ENCODE peak calls at places on chromosomes 6 and 20, in nine cellular contexts. X, W, L, E, U, N, R, K and I are unnamed samples.
A peak's percentile ranks its signal among the peaks of the same experiment; 100 is the strongest.

GRCh38 chr6:168078199-168078942 is 641 bp downstream of the FRMD1 start:
- DNase-seq in E (no peak), L (no peak), N (no peak), W (no peak), U (no peak), R (no peak), K (no peak), X (no peak), I (no peak)

GRCh38 chr6:30766461-30767157 is 22.3 kb upstream of the IER3 start:
- DNase-seq in L (no peak), R (no peak), N (no peak), U (no peak), X (no peak), W (no peak), K (no peak), E (no peak), I (no peak)

GRCh38 chr6:128508588-128509296 is 11.7 kb downstream of the PTPRK start:
- DNase-seq in X (peak; percentile 79), R (peak; percentile 93), L (no peak), U (no peak), E (peak; percentile 73), K (no peak), W (no peak), N (no peak), I (no peak)

GRCh38 chr20:23820493-23820892 is 6.0 kb downstream of the CST2 start:
- DNase-seq in K (no peak), N (no peak), E (no peak), R (no peak), U (no peak), L (no peak), W (no peak), X (no peak), I (no peak)

GRCh38 chr6:49463612-49463967 is 420 bp downstream of the CENPQ start:
- DNase-seq in X (no peak), E (no peak), W (no peak), N (no peak), K (no peak), U (no peak), R (no peak), L (no peak), I (no peak)

GRCh38 chr6:81265106-81265505 is 487.4 kb downstream of the TENT5A start:
- DNase-seq in K (no peak), U (no peak), L (no peak), N (no peak), W (no peak), X (peak; percentile 16), E (no peak), R (peak; percentile 84), I (peak; percentile 22)

GRCh38 chr6:22512716-22513452 is 56.5 kb upstream of the HDGFL1 start:
- DNase-seq in X (peak; percentile 2), K (no peak), W (no peak), L (no peak), R (peak; percentile 71), N (no peak), E (no peak), U (no peak), I (no peak)

GRCh38 chr6:46323312-46323965 is 152.7 kb upstream of the ENPP5 start:
- DNase-seq in E (no peak), X (peak; percentile 79), K (no peak), U (no peak), L (no peak), N (no peak), W (no peak), R (peak; percentile 97), I (no peak)

GRCh38 chr20:44979090-44979621 is 12.8 kb downstream of the STK4 start:
- DNase-seq in X (peak; percentile 32), U (no peak), L (no peak), E (no peak), K (no peak), W (no peak), N (no peak), R (peak; percentile 82), I (no peak)

GRCh38 chr6:124535746-124536145 is 426.5 kb upstream of the RNF217 start:
- DNase-seq in K (no peak), L (no peak), E (peak; percentile 66), X (peak; percentile 67), W (no peak), R (peak; percentile 91), U (no peak), N (no peak), I (no peak)

GRCh38 chr6:144186817-144187625 is 36.7 kb downstream of the STX11 start:
- DNase-seq in R (no peak), W (no peak), N (no peak), L (no peak), E (no peak), K (no peak), U (no peak), X (no peak), I (no peak)

GRCh38 chr6:15505463-15505918 is 157.3 kb downstream of the DTNBP1 start:
- DNase-seq in W (peak; percentile 30), K (no peak), R (no peak), U (no peak), N (no peak), X (no peak), E (no peak), L (no peak), I (no peak)

GRCh38 chr6:31246051-31246495 is 25.8 kb downstream of the HLA-C start:
- DNase-seq in N (no peak), W (no peak), U (no peak), L (no peak), E (no peak), R (peak; percentile 70), K (no peak), X (peak; percentile 53), I (no peak)

GRCh38 chr6:97925504-97925903 is 642.5 kb upstream of the MMS22L start:
- DNase-seq in K (no peak), W (no peak), R (no peak), N (no peak), E (no peak), L (peak; percentile 26), U (no peak), X (no peak), I (no peak)

GRCh38 chr6:41366150-41366549 is 30.7 kb downstream of the NCR2 start:
- DNase-seq in K (no peak), W (no peak), L (no peak), U (no peak), R (no peak), N (no peak), X (no peak), E (no peak), I (no peak)

GRCh38 chr6:114747995-114748625 is 405.3 kb upstream of the HS3ST5 start:
- DNase-seq in E (peak; percentile 46), L (peak; percentile 20), K (peak; percentile 36), W (peak; percentile 25), R (peak; percentile 26), N (no peak), X (peak; percentile 78), U (peak; percentile 0), I (no peak)

GRCh38 chr6:125154184-125155135 is 887 bp downstream of the TPD52L1 start:
- DNase-seq in X (peak; percentile 70), W (no peak), K (peak; percentile 42), E (peak; percentile 53), U (peak; percentile 6), R (peak; percentile 40), N (peak; percentile 43), L (peak; percentile 33), I (no peak)

GRCh38 chr6:52511572-52512151 is 65.2 kb downstream of the TRAM2 start:
- DNase-seq in N (no peak), W (no peak), R (peak; percentile 43), U (no peak), K (no peak), E (no peak), L (no peak), X (no peak), I (no peak)

GRCh38 chr20:57013741-57014140 is 252.7 kb downstream of the BMP7 start:
- DNase-seq in X (no peak), U (no peak), K (peak; percentile 77), W (no peak), E (peak; percentile 84), L (no peak), R (no peak), N (no peak), I (no peak)

GRCh38 chr6:49269190-49269589 is 193.9 kb downstream of the MMUT start:
- DNase-seq in N (no peak), U (no peak), R (peak; percentile 28), K (no peak), X (no peak), L (no peak), W (no peak), E (no peak), I (no peak)

GRCh38 chr20:54995021-54995420 is 519.6 kb downstream of the DOK5 start:
- DNase-seq in L (no peak), E (no peak), N (no peak), U (no peak), W (no peak), R (no peak), K (no peak), X (peak; percentile 16), I (no peak)

GRCh38 chr6:16608444-16608843 is 152.8 kb downstream of the ATXN1 start:
- DNase-seq in K (no peak), X (no peak), E (no peak), U (no peak), W (no peak), L (no peak), N (no peak), R (no peak), I (no peak)